ENCODE peak calls at places on chromosomes 12 and 14, in seven cellular contexts. One of them, this sample, is unnamed.

GRCh38 chr14:58633831-58634230 is 3.9 kb upstream of the DACT1 start:
- DNase-seq in NCI-H748 treated with DMSO at 0.1 percent for 48 hours: no peak
- DNase-seq in ovary: no peak
- DNase-seq in left cardiac atrium: no peak
- DNase-seq in central memory CD4-positive, alpha-beta T cell: no peak
- DNase-seq in mucosa of descending colon: no peak
- DNase-seq in upper lobe of left lung: no peak
- DNase-seq in this sample: no peak

GRCh38 chr12:62799766-62800406 is 135.1 kb downstream of the PPM1H start:
- DNase-seq in NCI-H748 treated with DMSO at 0.1 percent for 48 hours: no peak
- DNase-seq in central memory CD4-positive, alpha-beta T cell: no peak
- DNase-seq in ovary: no peak
- DNase-seq in upper lobe of left lung: no peak
- DNase-seq in left cardiac atrium: no peak
- DNase-seq in mucosa of descending colon: no peak
- DNase-seq in this sample: no peak

GRCh38 chr12:118850244-118850825 is 131.0 kb upstream of the SRRM4 start:
- DNase-seq in ovary: no peak
- DNase-seq in left cardiac atrium: no peak
- DNase-seq in NCI-H748 treated with DMSO at 0.1 percent for 48 hours: peak; percentile 76
- DNase-seq in central memory CD4-positive, alpha-beta T cell: no peak
- DNase-seq in mucosa of descending colon: peak; percentile 12
- DNase-seq in upper lobe of left lung: no peak
- DNase-seq in this sample: peak; percentile 17

GRCh38 chr12:46702581-46703344 is 123.0 kb downstream of the SLC38A4 start:
- DNase-seq in mucosa of descending colon: peak; percentile 6
- DNase-seq in NCI-H748 treated with DMSO at 0.1 percent for 48 hours: no peak
- DNase-seq in left cardiac atrium: no peak
- DNase-seq in upper lobe of left lung: no peak
- DNase-seq in central memory CD4-positive, alpha-beta T cell: no peak
- DNase-seq in ovary: no peak
- DNase-seq in this sample: no peak

GRCh38 chr14:49134940-49135339 is 451.2 kb downstream of the RPS29 start:
- DNase-seq in NCI-H748 treated with DMSO at 0.1 percent for 48 hours: no peak
- DNase-seq in left cardiac atrium: no peak
- DNase-seq in upper lobe of left lung: no peak
- DNase-seq in central memory CD4-positive, alpha-beta T cell: no peak
- DNase-seq in ovary: peak; percentile 20
- DNase-seq in mucosa of descending colon: no peak
- DNase-seq in this sample: no peak

GRCh38 chr14:79661762-79662161 is 549.5 kb downstream of the DIO2 start:
- DNase-seq in left cardiac atrium: no peak
- DNase-seq in mucosa of descending colon: no peak
- DNase-seq in ovary: no peak
- DNase-seq in upper lobe of left lung: no peak
- DNase-seq in NCI-H748 treated with DMSO at 0.1 percent for 48 hours: no peak
- DNase-seq in central memory CD4-positive, alpha-beta T cell: no peak
- DNase-seq in this sample: no peak

GRCh38 chr12:114866331-114866730 is 182.4 kb upstream of the TBX3 start:
- DNase-seq in upper lobe of left lung: no peak
- DNase-seq in central memory CD4-positive, alpha-beta T cell: no peak
- DNase-seq in left cardiac atrium: no peak
- DNase-seq in ovary: no peak
- DNase-seq in mucosa of descending colon: no peak
- DNase-seq in NCI-H748 treated with DMSO at 0.1 percent for 48 hours: no peak
- DNase-seq in this sample: no peak

GRCh38 chr14:21071225-21072041 is 1.3 kb downstream of the ARHGEF40 start:
- DNase-seq in central memory CD4-positive, alpha-beta T cell: peak; percentile 29
- DNase-seq in left cardiac atrium: peak; percentile 90
- DNase-seq in upper lobe of left lung: peak; percentile 81
- DNase-seq in NCI-H748 treated with DMSO at 0.1 percent for 48 hours: peak; percentile 58
- DNase-seq in mucosa of descending colon: peak; percentile 80
- DNase-seq in ovary: peak; percentile 87
- DNase-seq in this sample: peak; percentile 94

GRCh38 chr14:23641915-23642588 is 5.9 kb downstream of the DHRS2 start:
- DNase-seq in left cardiac atrium: no peak
- DNase-seq in ovary: no peak
- DNase-seq in upper lobe of left lung: no peak
- DNase-seq in central memory CD4-positive, alpha-beta T cell: no peak
- DNase-seq in NCI-H748 treated with DMSO at 0.1 percent for 48 hours: no peak
- DNase-seq in mucosa of descending colon: peak; percentile 48
- DNase-seq in this sample: no peak

GRCh38 chr12:120944645-120945217 is 33.6 kb upstream of the HNF1A start:
- DNase-seq in central memory CD4-positive, alpha-beta T cell: peak; percentile 37
- DNase-seq in NCI-H748 treated with DMSO at 0.1 percent for 48 hours: no peak
- DNase-seq in mucosa of descending colon: peak; percentile 87
- DNase-seq in upper lobe of left lung: peak; percentile 51
- DNase-seq in ovary: peak; percentile 21
- DNase-seq in left cardiac atrium: peak; percentile 56
- DNase-seq in this sample: peak; percentile 56

GRCh38 chr14:32319368-32320049 is 9.6 kb upstream of the AKAP6 start:
- DNase-seq in left cardiac atrium: no peak
- DNase-seq in mucosa of descending colon: no peak
- DNase-seq in central memory CD4-positive, alpha-beta T cell: no peak
- DNase-seq in NCI-H748 treated with DMSO at 0.1 percent for 48 hours: no peak
- DNase-seq in upper lobe of left lung: no peak
- DNase-seq in ovary: no peak
- DNase-seq in this sample: no peak

GRCh38 chr12:16121953-16122352 is 155.5 kb downstream of the SLC15A5 start:
- DNase-seq in mucosa of descending colon: no peak
- DNase-seq in NCI-H748 treated with DMSO at 0.1 percent for 48 hours: no peak
- DNase-seq in ovary: no peak
- DNase-seq in central memory CD4-positive, alpha-beta T cell: no peak
- DNase-seq in left cardiac atrium: no peak
- DNase-seq in upper lobe of left lung: no peak
- DNase-seq in this sample: no peak

GRCh38 chr12:125185740-125186470 is 120.7 kb downstream of the AACS start:
- DNase-seq in mucosa of descending colon: peak; percentile 77
- DNase-seq in central memory CD4-positive, alpha-beta T cell: no peak
- DNase-seq in left cardiac atrium: peak; percentile 79
- DNase-seq in NCI-H748 treated with DMSO at 0.1 percent for 48 hours: peak; percentile 58
- DNase-seq in upper lobe of left lung: peak; percentile 69
- DNase-seq in ovary: peak; percentile 53
- DNase-seq in this sample: peak; percentile 33

GRCh38 chr12:24519759-24520158 is 429.1 kb downstream of the BCAT1 start:
- DNase-seq in central memory CD4-positive, alpha-beta T cell: no peak
- DNase-seq in ovary: no peak
- DNase-seq in mucosa of descending colon: no peak
- DNase-seq in NCI-H748 treated with DMSO at 0.1 percent for 48 hours: no peak
- DNase-seq in upper lobe of left lung: no peak
- DNase-seq in left cardiac atrium: no peak
- DNase-seq in this sample: no peak

GRCh38 chr12:114355389-114356088 is 50.4 kb downstream of the TBX5 start:
- DNase-seq in left cardiac atrium: peak; percentile 31
- DNase-seq in central memory CD4-positive, alpha-beta T cell: no peak
- DNase-seq in mucosa of descending colon: no peak
- DNase-seq in ovary: no peak
- DNase-seq in NCI-H748 treated with DMSO at 0.1 percent for 48 hours: no peak
- DNase-seq in upper lobe of left lung: peak; percentile 22
- DNase-seq in this sample: peak; percentile 13

GRCh38 chr12:57610553-57611115 is 601 bp upstream of the ARHGEF25 start:
- DNase-seq in mucosa of descending colon: no peak
- DNase-seq in upper lobe of left lung: no peak
- DNase-seq in NCI-H748 treated with DMSO at 0.1 percent for 48 hours: no peak
- DNase-seq in ovary: peak; percentile 78
- DNase-seq in central memory CD4-positive, alpha-beta T cell: no peak
- DNase-seq in left cardiac atrium: peak; percentile 74
- DNase-seq in this sample: no peak

GRCh38 chr14:99519931-99520421 is 38.8 kb downstream of the CCNK start:
- DNase-seq in ovary: peak; percentile 28
- DNase-seq in upper lobe of left lung: no peak
- DNase-seq in central memory CD4-positive, alpha-beta T cell: no peak
- DNase-seq in NCI-H748 treated with DMSO at 0.1 percent for 48 hours: no peak
- DNase-seq in left cardiac atrium: no peak
- DNase-seq in mucosa of descending colon: no peak
- DNase-seq in this sample: no peak

GRCh38 chr12:60201891-60202290 is 606.1 kb downstream of the SLC16A7 start:
- DNase-seq in upper lobe of left lung: no peak
- DNase-seq in mucosa of descending colon: no peak
- DNase-seq in left cardiac atrium: no peak
- DNase-seq in NCI-H748 treated with DMSO at 0.1 percent for 48 hours: no peak
- DNase-seq in central memory CD4-positive, alpha-beta T cell: no peak
- DNase-seq in ovary: no peak
- DNase-seq in this sample: no peak

GRCh38 chr12:30823764-30824163 is 69.0 kb upstream of the CAPRIN2 start:
- DNase-seq in upper lobe of left lung: no peak
- DNase-seq in mucosa of descending colon: no peak
- DNase-seq in left cardiac atrium: no peak
- DNase-seq in ovary: no peak
- DNase-seq in central memory CD4-positive, alpha-beta T cell: no peak
- DNase-seq in NCI-H748 treated with DMSO at 0.1 percent for 48 hours: no peak
- DNase-seq in this sample: no peak

GRCh38 chr14:51697848-51698247 is 46.1 kb downstream of the FRMD6 start:
- DNase-seq in NCI-H748 treated with DMSO at 0.1 percent for 48 hours: no peak
- DNase-seq in left cardiac atrium: no peak
- DNase-seq in upper lobe of left lung: no peak
- DNase-seq in mucosa of descending colon: no peak
- DNase-seq in central memory CD4-positive, alpha-beta T cell: no peak
- DNase-seq in ovary: no peak
- DNase-seq in this sample: no peak

GRCh38 chr12:66978802-66979201 is 290.4 kb upstream of the CAND1 start:
- DNase-seq in left cardiac atrium: no peak
- DNase-seq in ovary: no peak
- DNase-seq in upper lobe of left lung: no peak
- DNase-seq in central memory CD4-positive, alpha-beta T cell: no peak
- DNase-seq in mucosa of descending colon: no peak
- DNase-seq in NCI-H748 treated with DMSO at 0.1 percent for 48 hours: no peak
- DNase-seq in this sample: no peak

GRCh38 chr12:108568653-108569154 is 6.3 kb downstream of the ISCU start:
- DNase-seq in ovary: no peak
- DNase-seq in mucosa of descending colon: peak; percentile 43
- DNase-seq in central memory CD4-positive, alpha-beta T cell: peak; percentile 84
- DNase-seq in NCI-H748 treated with DMSO at 0.1 percent for 48 hours: no peak
- DNase-seq in upper lobe of left lung: no peak
- DNase-seq in left cardiac atrium: no peak
- DNase-seq in this sample: no peak

This sample was measured in HL-60.